ENCODE peak calls at places on chromosomes 3 and 15, in four cellular contexts. P, W, I and A are unnamed samples.

GRCh38 chr15:79179108-79179561 is 88.6 kb upstream of the RASGRF1 start:
- DNase-seq in W (no peak), I (no peak), P (no peak), A (no peak)

GRCh38 chr3:129961142-129961541 is 13.4 kb upstream of the TRH start:
- DNase-seq in W (no peak), I (no peak), P (no peak), A (no peak)

GRCh38 chr3:188869628-188870027 is 302.1 kb upstream of the TPRG1 start:
- DNase-seq in P (no peak), I (no peak), W (no peak), A (no peak)

GRCh38 chr3:176906046-176906905 is 291.0 kb downstream of the TBL1XR1 start:
- DNase-seq in P (no peak), W (peak; percentile 69), I (peak; percentile 43), A (no peak)

GRCh38 chr15:33068007-33068441 is 126.5 kb downstream of the FMN1 start:
- DNase-seq in W (peak; percentile 67), P (peak; percentile 70), I (no peak), A (peak; percentile 45)

GRCh38 chr3:72448858-72449257 is 399.4 kb downstream of the SHQ1 start:
- DNase-seq in P (no peak), W (no peak), I (no peak), A (no peak)

GRCh38 chr3:135084404-135084803 is 289.3 kb downstream of the EPHB1 start:
- DNase-seq in I (no peak), P (no peak), W (no peak), A (no peak)

GRCh38 chr3:48877671-48878070 is 21.0 kb downstream of the SLC25A20 start:
- DNase-seq in I (no peak), W (no peak), P (no peak), A (no peak)

GRCh38 chr3:128426128-128426921 is 40.4 kb downstream of the DNAJB8 start:
- DNase-seq in I (peak; percentile 41), W (peak; percentile 62), P (peak; percentile 83), A (no peak)

GRCh38 chr3:122100591-122101491 is 45.7 kb downstream of the CD86 start:
- DNase-seq in W (no peak), I (no peak), P (no peak), A (no peak)

GRCh38 chr3:171944109-171945016 is 95.0 kb upstream of the FNDC3B start:
- DNase-seq in W (no peak), P (no peak), I (no peak), A (no peak)

GRCh38 chr3:157174265-157174615 is 14.3 kb upstream of the CCNL1 start:
- DNase-seq in I (peak; percentile 57), P (peak; percentile 64), W (peak; percentile 41), A (peak; percentile 38)

GRCh38 chr3:134317106-134317947 is 56.9 kb downstream of the AMOTL2 start:
- DNase-seq in W (no peak), I (no peak), P (no peak), A (no peak)

GRCh38 chr3:134446800-134447199 is 39.0 kb downstream of the ANAPC13 start:
- DNase-seq in W (no peak), P (no peak), I (no peak), A (no peak)

GRCh38 chr15:77228831-77229230 is 157.9 kb upstream of the TSPAN3 start:
- DNase-seq in I (no peak), W (no peak), P (no peak), A (no peak)

GRCh38 chr3:197592361-197593045 is 36.7 kb upstream of the BDH1 start:
- DNase-seq in P (no peak), W (no peak), I (no peak), A (no peak)

GRCh38 chr3:100662113-100662823 is 47.0 kb upstream of the TFG start:
- DNase-seq in W (no peak), I (no peak), P (no peak), A (no peak)

GRCh38 chr3:160378331-160379109 is 20.5 kb downstream of the IFT80 start:
- DNase-seq in W (no peak), I (no peak), P (no peak), A (no peak)

GRCh38 chr3:89845053-89845452 is 737.6 kb downstream of the EPHA3 start:
- DNase-seq in P (no peak), I (no peak), W (no peak), A (no peak)

GRCh38 chr3:52813810-52814209 is 16.7 kb downstream of the ITIH4 start:
- DNase-seq in P (no peak), W (no peak), I (no peak), A (no peak)

DNA sequence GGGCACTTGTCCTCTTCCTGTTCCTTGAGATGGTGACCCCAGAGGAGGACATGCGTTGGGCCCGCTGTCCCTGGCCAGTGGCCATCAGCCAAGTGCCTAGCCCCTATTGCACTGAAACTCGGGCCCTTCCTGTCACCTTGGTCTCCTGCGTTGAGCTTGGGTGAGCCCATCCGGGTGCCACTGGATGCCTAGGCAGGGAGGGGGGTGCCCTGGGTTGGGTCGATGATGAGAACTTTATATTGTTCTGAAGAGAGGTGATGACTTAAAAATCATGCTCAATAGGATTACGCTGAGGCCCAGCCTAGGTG is 221.8 kb downstream of the SNRPN start:
- DNase-seq in P (no peak), W (peak; percentile 3), I (no peak), A (no peak)
- H3K9me3 ChIP-seq in P (peaks cover 43% of the 10 kb centered on the region), W (no peaks in the 10 kb centered on the region), I (no peaks in the 10 kb centered on the region), A (peaks cover 3% of the 10 kb centered on the region)

GRCh38 chr3:147318900-147319299 is 87.4 kb downstream of the ZIC4 start:
- DNase-seq in P (no peak), I (no peak), W (no peak), A (no peak)
- TF ChIP-seq POLR2A in P (no peak), I (no peak), W (no peak), A (no peak)

GRCh38 chr3:40044487-40044886 is 235.1 kb downstream of the MYRIP start:
- DNase-seq in P (no peak), I (no peak), W (no peak), A (no peak)
- H3K4me3 ChIP-seq in P (no peak overlapping the region), I (no peak overlapping the region), W (no peak overlapping the region), A (no peak overlapping the region)

GRCh38 chr3:117616213-117616612 is 906.6 kb downstream of the TUSC7 start:
- DNase-seq in W (no peak), P (no peak), I (no peak), A (no peak)

GRCh38 chr3:117606860-117607259 is 897.3 kb downstream of the TUSC7 start:
- DNase-seq in I (no peak), P (no peak), W (no peak), A (no peak)

GRCh38 chr3:117609330-117609729 is 899.8 kb downstream of the TUSC7 start:
- DNase-seq in I (no peak), P (no peak), W (no peak), A (no peak)

GRCh38 chr3:117610156-117610555 is 900.6 kb downstream of the TUSC7 start:
- DNase-seq in I (no peak), W (no peak), P (no peak), A (no peak)

GRCh38 chr3:117611242-117611641 is 901.7 kb downstream of the TUSC7 start:
- DNase-seq in I (no peak), P (no peak), W (no peak), A (no peak)
- H3K9me3 ChIP-seq in I (no peaks in the 10 kb centered on the region), P (no peaks in the 10 kb centered on the region), W (no peaks in the 10 kb centered on the region), A (no peaks in the 10 kb centered on the region)

GRCh38 chr3:119810018-119810435 is 28.1 kb downstream of the NR1I2 start:
- DNase-seq in P (peak; percentile 77), W (peak; percentile 42), I (no peak), A (no peak)
- TF ChIP-seq POLR2A in P (no peak), W (peak; percentile 34), I (no peak), A (no peak)

GRCh38 chr3:154178172-154178571 is 57.0 kb downstream of the ARHGEF26 start:
- DNase-seq in P (no peak), I (no peak), W (no peak), A (no peak)

GRCh38 chr3:154176036-154176435 is 54.8 kb downstream of the ARHGEF26 start:
- DNase-seq in W (no peak), P (no peak), I (no peak), A (no peak)

GRCh38 chr3:154170300-154170699 is 49.1 kb downstream of the ARHGEF26 start:
- DNase-seq in P (no peak), W (no peak), I (no peak), A (no peak)

GRCh38 chr3:154177406-154177805 is 56.2 kb downstream of the ARHGEF26 start:
- DNase-seq in I (no peak), W (no peak), P (no peak), A (no peak)

DNA sequence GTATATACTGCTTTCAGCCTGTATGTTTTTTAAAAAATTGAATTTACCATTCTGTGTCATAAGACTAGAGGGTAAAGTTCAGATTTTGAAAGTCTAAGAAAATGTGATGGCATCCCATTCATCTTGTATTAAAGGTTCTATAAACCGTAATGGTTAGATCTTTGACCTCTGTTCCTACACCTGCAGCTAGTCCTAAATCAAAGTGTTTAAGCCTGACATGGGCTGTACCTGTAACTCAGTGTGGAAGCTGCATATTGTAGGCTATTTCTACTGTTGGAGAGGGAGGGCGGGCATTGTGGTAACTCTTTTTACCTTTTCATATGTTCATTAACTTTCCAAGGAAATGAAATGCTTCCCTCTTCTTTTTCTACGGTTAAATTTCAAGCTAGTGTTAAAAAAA is 53.9 kb downstream of the ARHGEF26 start:
- DNase-seq in W (no peak), I (no peak), P (no peak), A (no peak)
- H3K4me3 ChIP-seq in W (no peak overlapping the region), I (no peak overlapping the region), P (no peak overlapping the region), A (no peak overlapping the region)

DNA sequence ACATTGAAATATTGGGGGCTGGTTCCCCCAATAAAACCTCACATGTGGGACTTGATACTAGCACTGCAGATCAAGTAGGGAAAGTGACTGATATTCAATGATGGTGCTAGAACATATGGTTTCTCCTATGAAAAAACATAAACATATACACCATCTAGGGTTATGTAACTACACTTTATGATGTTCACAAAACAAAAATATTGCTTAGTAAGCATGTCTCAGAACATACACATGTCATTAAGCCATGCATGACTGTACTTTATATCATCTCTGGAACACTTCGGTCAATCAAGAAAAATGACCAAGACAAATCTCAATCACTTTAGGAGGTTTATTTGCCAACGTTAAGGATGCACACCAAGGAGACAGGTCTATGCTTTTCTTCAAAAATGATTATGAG is 57.4 kb downstream of the ZNF717 start:
- DNase-seq in P (no peak), W (no peak), I (no peak), A (no peak)
- H3K9me3 ChIP-seq in P (peaks cover 98% of the 10 kb centered on the region), W (no peaks in the 10 kb centered on the region), I (peaks cover 4% of the 10 kb centered on the region), A (peaks cover 4% of the 10 kb centered on the region)

GRCh38 chr3:23071758-23072157 is 131.4 kb upstream of the UBE2E2 start:
- DNase-seq in I (no peak), P (no peak), W (no peak), A (no peak)
- TF ChIP-seq POLR2A in I (no peak), P (no peak), W (no peak), A (no peak)

GRCh38 chr15:29671308-29671981 is 150.8 kb downstream of the TJP1 start:
- DNase-seq in W (peak; percentile 39), P (no peak), I (no peak), A (no peak)
- H3K4me3 ChIP-seq in W (no peak overlapping the region), P (no peak overlapping the region), I (no peak overlapping the region), A (no peak overlapping the region)